ENCODE peak calls at places on chromosomes 7 and 10, in six cellular contexts. One of them, this sample, is unnamed. For H3K4me1, the result is how much of the 10 kb centered on the place peaks cover.

GRCh38 chr7:47600199-47601118 is 18.5 kb upstream of the TNS3 start:
- DNase-seq in thoracic aorta: no peak
- DNase-seq in DND-41: no peak
- DNase-seq in pancreas: peak
- DNase-seq in left ventricle myocardium inferior: no peak
- DNase-seq in heart right ventricle: no peak
- DNase-seq in this sample: no peak

GRCh38 chr7:1285556-1286301 is 53.1 kb downstream of the UNCX start:
- DNase-seq in thoracic aorta: no peak
- DNase-seq in DND-41: no peak
- DNase-seq in pancreas: peak
- DNase-seq in left ventricle myocardium inferior: peak
- DNase-seq in heart right ventricle: peak
- DNase-seq in this sample: peak

GRCh38 chr7:100483728-100484635 is at the start of gene NYAP1:
- DNase-seq in thoracic aorta: no peak
- DNase-seq in DND-41: peak
- DNase-seq in pancreas: peak
- DNase-seq in left ventricle myocardium inferior: peak
- DNase-seq in heart right ventricle: peak
- DNase-seq in this sample: no peak

GRCh38 chr7:38178695-38179344 is 775 bp downstream of the STARD3NL start:
- DNase-seq in thoracic aorta: no peak
- DNase-seq in DND-41: no peak
- DNase-seq in pancreas: no peak
- DNase-seq in left ventricle myocardium inferior: no peak
- DNase-seq in heart right ventricle: no peak
- DNase-seq in this sample: no peak

GRCh38 chr10:62733654-62734293 is 70.7 kb upstream of the ADO start:
- DNase-seq in thoracic aorta: no peak
- DNase-seq in DND-41: no peak
- DNase-seq in pancreas: no peak
- DNase-seq in left ventricle myocardium inferior: peak
- DNase-seq in heart right ventricle: peak
- DNase-seq in this sample: no peak

GRCh38 chr10:132575320-132576201 is 38.0 kb downstream of the INPP5A start:
- DNase-seq in thoracic aorta: no peak
- DNase-seq in DND-41: no peak
- DNase-seq in pancreas: no peak
- DNase-seq in left ventricle myocardium inferior: no peak
- DNase-seq in heart right ventricle: no peak
- DNase-seq in this sample: no peak

GRCh38 chr7:134720091-134720935 is 59.1 kb upstream of the CALD1 start:
- DNase-seq in thoracic aorta: no peak
- DNase-seq in DND-41: no peak
- DNase-seq in pancreas: no peak
- DNase-seq in left ventricle myocardium inferior: no peak
- DNase-seq in heart right ventricle: no peak
- DNase-seq in this sample: no peak

GRCh38 chr10:74150151-74151056 is at the start of gene AP3M1:
- DNase-seq in thoracic aorta: peak
- DNase-seq in DND-41: peak
- DNase-seq in pancreas: peak
- DNase-seq in left ventricle myocardium inferior: peak
- DNase-seq in heart right ventricle: peak
- DNase-seq in this sample: peak

GRCh38 chr7:131302453-131302852 is 25.2 kb upstream of the MKLN1 start:
- DNase-seq in thoracic aorta: no peak
- DNase-seq in DND-41: no peak
- DNase-seq in pancreas: no peak
- DNase-seq in left ventricle myocardium inferior: no peak
- DNase-seq in heart right ventricle: no peak
- DNase-seq in this sample: no peak

GRCh38 chr10:127977368-127978009 is 70.6 kb downstream of the PTPRE start:
- DNase-seq in thoracic aorta: peak
- DNase-seq in DND-41: no peak
- DNase-seq in pancreas: no peak
- DNase-seq in left ventricle myocardium inferior: peak
- DNase-seq in heart right ventricle: peak
- DNase-seq in this sample: peak

GRCh38 chr10:70324951-70325781 is 41.4 kb upstream of the NPFFR1 start:
- DNase-seq in thoracic aorta: no peak
- DNase-seq in DND-41: no peak
- DNase-seq in pancreas: no peak
- DNase-seq in left ventricle myocardium inferior: no peak
- DNase-seq in heart right ventricle: no peak
- DNase-seq in this sample: no peak
- H3K4me1 ChIP-seq in thoracic aorta: under half
- H3K4me1 ChIP-seq in DND-41: under half
- H3K4me1 ChIP-seq in pancreas: under half
- H3K4me1 ChIP-seq in left ventricle myocardium inferior: half or more
- H3K4me1 ChIP-seq in heart right ventricle: under half
- H3K4me1 ChIP-seq in this sample: under half

GRCh38 chr10:113310317-113310716 is 242.5 kb upstream of the HABP2 start:
- DNase-seq in thoracic aorta: no peak
- DNase-seq in DND-41: no peak
- DNase-seq in pancreas: no peak
- DNase-seq in left ventricle myocardium inferior: no peak
- DNase-seq in heart right ventricle: no peak
- DNase-seq in this sample: no peak
- TF ChIP-seq CTCF in thoracic aorta: no peak
- TF ChIP-seq CTCF in DND-41: no peak
- TF ChIP-seq CTCF in pancreas: no peak
- TF ChIP-seq CTCF in left ventricle myocardium inferior: no peak
- TF ChIP-seq CTCF in heart right ventricle: no peak
- TF ChIP-seq CTCF in this sample: no peak

GRCh38 chr10:91194497-91195179 is 25.8 kb upstream of the PCGF5 start:
- DNase-seq in thoracic aorta: no peak
- DNase-seq in DND-41: no peak
- DNase-seq in pancreas: no peak
- DNase-seq in left ventricle myocardium inferior: no peak
- DNase-seq in heart right ventricle: no peak
- DNase-seq in this sample: no peak
- H3K27ac ChIP-seq in thoracic aorta: no peak
- H3K27ac ChIP-seq in DND-41: peak
- H3K27ac ChIP-seq in pancreas: no peak
- H3K27ac ChIP-seq in left ventricle myocardium inferior: no peak
- H3K27ac ChIP-seq in heart right ventricle: no peak
- H3K27ac ChIP-seq in this sample: no peak

DNA sequence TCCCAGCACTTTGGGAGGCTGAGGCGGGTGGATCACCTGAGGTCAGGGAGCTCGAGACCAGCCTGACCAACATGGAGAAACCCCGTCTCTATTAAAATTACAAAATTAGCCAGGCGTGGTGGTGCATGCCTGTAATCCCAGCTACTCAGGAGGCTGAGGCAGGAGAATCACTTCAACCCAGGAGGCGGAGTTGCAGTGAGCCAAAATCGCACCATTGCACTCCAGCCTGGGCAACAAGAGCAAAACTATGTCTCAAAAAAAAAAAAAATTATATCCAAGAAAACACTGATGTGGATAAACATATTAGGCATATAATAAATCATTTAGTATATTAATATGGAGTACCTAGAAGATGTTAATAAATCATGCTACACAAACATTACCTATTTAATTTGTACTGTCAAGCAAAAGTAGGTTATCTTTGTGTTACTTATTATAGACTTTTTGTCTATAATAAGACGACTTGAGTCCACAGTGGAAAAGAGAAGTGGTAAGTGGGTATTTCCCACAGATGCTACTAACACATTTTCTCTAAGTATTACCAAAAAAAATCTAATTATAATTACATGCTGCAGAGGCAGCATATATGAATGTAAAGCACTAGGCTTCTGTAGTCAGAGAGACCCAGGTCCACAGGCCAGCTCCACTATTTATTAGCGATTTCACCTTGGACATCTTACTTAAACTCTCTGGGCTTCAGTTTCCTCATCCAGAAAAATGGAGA is 34.5 kb downstream of the DNMBP start:
- DNase-seq in thoracic aorta: no peak
- DNase-seq in DND-41: no peak
- DNase-seq in pancreas: no peak
- DNase-seq in left ventricle myocardium inferior: no peak
- DNase-seq in heart right ventricle: no peak
- DNase-seq in this sample: no peak
- H3K4me1 ChIP-seq in thoracic aorta: under half
- H3K4me1 ChIP-seq in DND-41: under half
- H3K4me1 ChIP-seq in pancreas: under half
- H3K4me1 ChIP-seq in left ventricle myocardium inferior: half or more
- H3K4me1 ChIP-seq in heart right ventricle: under half
- H3K4me1 ChIP-seq in this sample: under half